ENCODE peak calls at places on chromosomes 4 and X, in ten cellular contexts. H is posterior cingulate gyrus; J is activated CD4-positive, alpha-beta memory T cell treated with anti-CD3 and anti-CD28 coated beads, Interleukin-2, amount 10 ng/mL, durations not matched to agents 7 days and 5 days; A is iPS-NIHi11; G is ecto neural progenitor cell; D is naive thymus-derived CD8-positive, alpha-beta T cell; I is H7; E is fibroblast of lung; Y is activated CD4-positive, alpha-beta T cell treated with anti-CD3 and anti-CD28 coated beads for 36 hours; L is RCC 7860. R is an unnamed sample.

GRCh38 chrX:24097741-24098140 is 43.0 kb downstream of the EIF2S3 start:
- DNase-seq in H (no peak), J (no peak), A (no peak), G (no peak), D (no peak), I (no peak), E (peak), Y (no peak), L (no peak), R (no peak)

GRCh38 chr4:122827899-122828601 is 1.4 kb downstream of the FGF2 start:
- DNase-seq in H (no peak), J (peak), A (peak), G (peak), D (no peak), I (peak), E (peak), Y (peak), L (peak), R (peak)

GRCh38 chrX:49230500-49231232 is 2.5 kb downstream of the CACNA1F start:
- DNase-seq in H (no peak), J (peak), A (peak), G (peak), D (peak), I (peak), E (no peak), Y (peak), L (no peak), R (peak)

GRCh38 chr4:169440446-169440845 is 169.7 kb upstream of the SH3RF1 start:
- DNase-seq in H (no peak), J (no peak), A (no peak), G (no peak), D (no peak), I (no peak), E (peak), Y (no peak), L (no peak), R (peak)

GRCh38 chr4:79445371-79445781 is 37.3 kb upstream of the GK2 start:
- DNase-seq in H (no peak), J (no peak), A (no peak), G (peak), D (no peak), I (no peak), E (no peak), Y (no peak), L (no peak), R (no peak)

GRCh38 chr4:78336093-78336943 is 215.3 kb upstream of the ANXA3 start:
- DNase-seq in H (no peak), J (no peak), A (no peak), G (no peak), D (no peak), I (no peak), E (peak), Y (no peak), L (no peak), R (no peak)

GRCh38 chr4:164509951-164510350 is 244.0 kb upstream of the SMIM31 start:
- DNase-seq in H (no peak), J (no peak), A (no peak), G (no peak), D (no peak), I (no peak), E (peak), Y (no peak), L (no peak), R (no peak)

GRCh38 chr4:76420901-76421581 is at the start of gene CCDC158:
- DNase-seq in H (no peak), J (no peak), A (peak), G (no peak), D (peak), I (peak), E (peak), Y (peak), L (no peak), R (peak)

GRCh38 chr4:182320580-182320979 is 77.4 kb downstream of the TENM3 start:
- DNase-seq in H (no peak), J (no peak), A (no peak), G (no peak), D (no peak), I (no peak), E (no peak), Y (no peak), L (no peak), R (no peak)

GRCh38 chr4:160202802-160203201 is 1099.9 kb downstream of the RAPGEF2 start:
- DNase-seq in H (no peak), J (no peak), A (no peak), G (no peak), D (no peak), I (no peak), E (peak), Y (no peak), L (peak), R (no peak)